ENCODE peak calls at places on chromosomes 6 and 20, in four cellular contexts. Y, A, B and L are unnamed samples.

GRCh38 chr6:25939593-25939992 is 9.1 kb upstream of the SLC17A2 start:
- DNase-seq in Y (no peak), A (no peak), B (no peak), L (no peak)

GRCh38 chr20:57601211-57601570 is 19.0 kb downstream of the ZBP1 start:
- DNase-seq in Y (no peak), A (no peak), B (no peak), L (no peak)

GRCh38 chr20:50915424-50915823 is 15.8 kb downstream of the ADNP start:
- DNase-seq in Y (no peak), A (peak), B (no peak), L (no peak)

GRCh38 chr6:2791124-2792050 is 26.2 kb downstream of the WRNIP1 start:
- DNase-seq in Y (peak), A (peak), B (no peak), L (peak)

GRCh38 chr6:33329058-33329457 is 11.5 kb upstream of the ZBTB22 start:
- DNase-seq in Y (no peak), A (no peak), B (no peak), L (no peak)

GRCh38 chr6:135630789-135631376 is 133.3 kb upstream of the AHI1 start:
- DNase-seq in Y (no peak), A (no peak), B (no peak), L (no peak)

GRCh38 chr6:5286780-5287179 is 25.5 kb downstream of the FARS2 start:
- DNase-seq in Y (no peak), A (no peak), B (no peak), L (no peak)

GRCh38 chr6:42704937-42705374 is 17.4 kb downstream of the PRPH2 start:
- DNase-seq in Y (no peak), A (no peak), B (no peak), L (no peak)

GRCh38 chr6:168367285-168367720 is 47.7 kb upstream of the DACT2 start:
- DNase-seq in Y (no peak), A (no peak), B (no peak), L (no peak)